ENCODE peak calls at places on chromosome 20, in four cellular contexts. One of them, this sample, is unnamed.

GRCh38 chr20:32984196-32984595 is 20.0 kb downstream of the SUN5 start:
- DNase-seq in HCT116: no peak
- DNase-seq in mammary epithelial cell: no peak
- DNase-seq in RWPE1: no peak
- DNase-seq in this sample: no peak

GRCh38 chr20:5001174-5002076 is at the start of gene SLC23A2:
- DNase-seq in RWPE1: peak
- DNase-seq in HCT116: no peak
- DNase-seq in mammary epithelial cell: no peak
- DNase-seq in this sample: peak

GRCh38 chr20:41316602-41317535 is 662 bp downstream of the ZHX3 start:
- DNase-seq in HCT116: no peak
- DNase-seq in mammary epithelial cell: peak
- DNase-seq in RWPE1: peak
- DNase-seq in this sample: peak

GRCh38 chr20:13141541-13141940 is 79.5 kb upstream of the ISM1 start:
- DNase-seq in RWPE1: no peak
- DNase-seq in mammary epithelial cell: no peak
- DNase-seq in HCT116: no peak
- DNase-seq in this sample: no peak

GRCh38 chr20:420169-420620 is 12.1 kb downstream of the RBCK1 start:
- DNase-seq in mammary epithelial cell: no peak
- DNase-seq in RWPE1: no peak
- DNase-seq in HCT116: no peak
- DNase-seq in this sample: no peak

GRCh38 chr20:12987261-12987660 is 21.5 kb upstream of the SPTLC3 start:
- DNase-seq in mammary epithelial cell: no peak
- DNase-seq in RWPE1: no peak
- DNase-seq in HCT116: no peak
- DNase-seq in this sample: no peak

GRCh38 chr20:3164763-3165410 is 5.2 kb upstream of the FASTKD5 start:
- DNase-seq in HCT116: no peak
- DNase-seq in mammary epithelial cell: no peak
- DNase-seq in RWPE1: no peak
- DNase-seq in this sample: no peak

GRCh38 chr20:45433316-45433715 is 17.4 kb downstream of the PIGT start:
- DNase-seq in mammary epithelial cell: peak
- DNase-seq in HCT116: no peak
- DNase-seq in RWPE1: no peak
- DNase-seq in this sample: no peak

GRCh38 chr20:50309764-50310672 is 119.4 kb downstream of the CEBPB start:
- DNase-seq in RWPE1: no peak
- DNase-seq in HCT116: no peak
- DNase-seq in mammary epithelial cell: no peak
- DNase-seq in this sample: no peak

GRCh38 chr20:17721802-17722486 is 22.2 kb downstream of the BANF2 start:
- DNase-seq in HCT116: peak
- DNase-seq in mammary epithelial cell: no peak
- DNase-seq in RWPE1: no peak
- DNase-seq in this sample: no peak

GRCh38 chr20:11912013-11912663 is 5.6 kb upstream of the BTBD3 start:
- DNase-seq in RWPE1: no peak
- DNase-seq in HCT116: no peak
- DNase-seq in mammary epithelial cell: no peak
- DNase-seq in this sample: no peak

GRCh38 chr20:9348746-9349145 is 165.6 kb upstream of the LAMP5 start:
- DNase-seq in HCT116: no peak
- DNase-seq in mammary epithelial cell: no peak
- DNase-seq in RWPE1: no peak
- DNase-seq in this sample: no peak

GRCh38 chr20:327041-327945 is 1.9 kb downstream of the SOX12 start:
- DNase-seq in RWPE1: peak
- DNase-seq in HCT116: peak
- DNase-seq in mammary epithelial cell: peak
- DNase-seq in this sample: peak

GRCh38 chr20:51610111-51610510 is 67.6 kb upstream of the NFATC2 start:
- DNase-seq in mammary epithelial cell: no peak
- DNase-seq in RWPE1: no peak
- DNase-seq in HCT116: no peak
- DNase-seq in this sample: no peak

GRCh38 chr20:684676-685319 is 9.2 kb upstream of the SCRT2 start:
- DNase-seq in RWPE1: no peak
- DNase-seq in HCT116: no peak
- DNase-seq in mammary epithelial cell: no peak
- DNase-seq in this sample: no peak

GRCh38 chr20:19583532-19584175 is 174.4 kb upstream of the RIN2 start:
- DNase-seq in HCT116: peak
- DNase-seq in RWPE1: peak
- DNase-seq in mammary epithelial cell: peak
- DNase-seq in this sample: peak

GRCh38 chr20:51917886-51918545 is 115.7 kb upstream of the SALL4 start:
- DNase-seq in mammary epithelial cell: no peak
- DNase-seq in RWPE1: no peak
- DNase-seq in HCT116: no peak
- DNase-seq in this sample: no peak

GRCh38 chr20:46099491-46100287 is 9.9 kb upstream of the NCOA5 start:
- DNase-seq in mammary epithelial cell: peak
- DNase-seq in RWPE1: no peak
- DNase-seq in HCT116: no peak
- DNase-seq in this sample: no peak

GRCh38 chr20:41041693-41042092 is 13.1 kb downstream of the TOP1 start:
- DNase-seq in RWPE1: no peak
- DNase-seq in mammary epithelial cell: no peak
- DNase-seq in HCT116: no peak
- DNase-seq in this sample: no peak

GRCh38 chr20:47198254-47198671 is 158.2 kb downstream of the ZMYND8 start:
- DNase-seq in RWPE1: no peak
- DNase-seq in mammary epithelial cell: peak
- DNase-seq in HCT116: no peak
- DNase-seq in this sample: no peak
- TF ChIP-seq CTCF in RWPE1: no peak
- TF ChIP-seq CTCF in mammary epithelial cell: no peak
- TF ChIP-seq CTCF in HCT116: no peak
- TF ChIP-seq CTCF in this sample: no peak

DNA sequence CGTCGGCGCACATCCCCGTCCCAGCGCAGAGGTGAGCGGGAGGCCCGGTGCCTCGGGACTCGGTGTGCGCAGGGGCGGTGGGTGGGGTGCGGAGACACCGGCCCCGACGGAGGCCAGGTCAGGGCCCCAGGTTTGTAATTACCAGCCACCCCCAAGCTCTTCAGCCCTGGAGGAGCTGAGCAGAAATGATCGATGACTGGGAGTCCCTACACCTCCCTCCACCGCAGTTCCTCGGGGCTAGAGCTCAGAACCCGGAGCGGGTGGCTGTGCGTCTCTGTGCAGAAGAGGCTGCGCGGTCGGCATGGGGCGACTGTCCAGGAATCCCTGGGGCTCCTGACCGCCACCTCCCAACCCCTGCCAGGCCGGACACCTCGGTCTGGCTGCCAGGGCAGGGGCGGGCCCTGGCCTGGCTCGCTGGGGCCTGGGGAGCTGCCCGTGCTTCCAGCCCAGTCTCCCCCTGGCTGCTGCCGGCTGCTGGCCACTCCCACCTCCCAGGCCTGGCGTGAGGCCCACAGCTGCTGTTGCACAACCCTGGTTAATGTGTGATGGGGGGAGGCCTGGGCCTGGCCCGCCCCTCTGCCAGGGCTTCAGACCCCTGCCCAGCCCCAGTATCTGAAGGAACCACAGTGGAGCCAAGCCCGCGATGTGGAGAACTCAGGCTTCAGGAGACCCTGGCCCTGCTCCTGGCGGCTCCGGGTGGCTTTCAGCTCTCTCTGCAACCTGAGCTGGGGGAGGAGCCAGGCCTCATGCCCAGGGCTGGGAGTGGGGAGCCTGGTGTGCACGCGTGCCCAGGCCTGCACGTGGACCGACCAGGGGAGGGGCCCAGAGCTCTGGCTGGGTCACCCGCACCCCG is 1.2 kb downstream of the SLC2A4RG start:
- DNase-seq in HCT116: peak
- DNase-seq in RWPE1: peak
- DNase-seq in mammary epithelial cell: peak
- DNase-seq in this sample: peak
- TF ChIP-seq CTCF in HCT116: no peak
- TF ChIP-seq CTCF in RWPE1: no peak
- TF ChIP-seq CTCF in mammary epithelial cell: peak
- TF ChIP-seq CTCF in this sample: peak

DNA sequence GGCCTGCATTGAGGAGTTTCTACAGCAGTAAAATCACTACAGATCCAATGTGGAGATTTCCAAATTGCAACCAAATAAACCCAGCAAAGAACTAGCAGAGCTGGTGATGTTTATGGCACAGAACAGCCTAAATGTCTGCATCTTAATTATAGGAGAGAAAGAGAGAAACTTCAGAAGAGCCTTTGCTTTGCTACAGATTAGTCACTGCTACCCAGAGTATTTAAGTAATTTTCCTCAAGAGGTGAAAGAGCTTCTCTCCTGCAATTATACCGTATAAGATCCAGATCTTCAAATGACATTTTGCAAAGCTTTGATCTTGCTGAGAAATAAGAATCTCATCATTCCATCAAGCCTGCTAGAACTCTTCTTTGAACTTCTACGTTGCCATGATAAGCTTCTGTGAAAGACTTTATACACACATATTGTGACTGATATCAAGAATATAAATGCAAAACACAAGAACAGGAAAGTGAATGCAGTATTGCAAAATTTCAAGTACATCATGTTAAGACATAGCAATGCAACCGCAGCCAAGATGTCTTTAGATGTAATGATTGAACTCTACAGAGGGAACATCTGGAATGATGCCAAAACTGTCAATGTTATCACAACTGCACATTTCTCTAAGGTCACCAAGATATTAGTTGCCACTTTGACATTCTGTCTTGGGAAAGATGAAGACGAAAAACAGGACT is 48.0 kb downstream of the MKKS start:
- DNase-seq in RWPE1: no peak
- DNase-seq in mammary epithelial cell: no peak
- DNase-seq in HCT116: no peak
- DNase-seq in this sample: no peak
- TF ChIP-seq CTCF in RWPE1: no peak
- TF ChIP-seq CTCF in mammary epithelial cell: no peak
- TF ChIP-seq CTCF in HCT116: no peak
- TF ChIP-seq CTCF in this sample: no peak

DNA sequence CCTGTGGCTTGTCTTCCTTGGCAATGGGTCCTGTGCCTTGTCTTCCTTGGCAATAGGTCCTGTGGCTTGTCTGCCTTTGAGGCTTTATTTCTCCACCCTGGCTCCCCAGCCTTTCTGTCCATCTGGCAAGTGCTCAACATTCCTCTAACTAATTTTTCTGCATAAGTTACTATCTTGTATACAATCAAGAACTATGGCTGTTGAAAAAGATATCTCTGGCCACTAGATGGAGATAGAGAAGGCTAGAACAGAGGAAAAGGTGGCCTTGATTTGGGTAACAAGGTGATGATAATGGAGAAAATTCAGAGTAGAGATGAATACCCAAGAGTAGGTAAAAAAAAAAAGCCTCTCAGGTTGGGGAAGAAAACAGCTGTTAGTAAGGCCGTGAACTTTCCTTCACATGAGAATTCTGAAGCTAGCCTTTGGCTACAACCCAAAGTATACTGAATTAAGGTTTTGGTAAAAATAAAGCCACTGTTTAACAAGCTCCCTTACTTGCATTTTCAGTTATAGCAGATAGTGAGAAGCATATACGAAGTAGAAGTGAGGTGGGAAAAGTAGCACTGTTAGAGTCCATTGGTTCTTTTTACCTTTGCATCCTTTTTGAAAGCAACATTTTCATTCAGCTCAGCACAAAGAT is 505.0 kb downstream of the DOK5 start:
- DNase-seq in mammary epithelial cell: peak
- DNase-seq in HCT116: no peak
- DNase-seq in RWPE1: peak
- DNase-seq in this sample: no peak
- TF ChIP-seq CTCF in mammary epithelial cell: peak
- TF ChIP-seq CTCF in HCT116: no peak
- TF ChIP-seq CTCF in RWPE1: peak
- TF ChIP-seq CTCF in this sample: peak

GRCh38 chr20:34110025-34111013 is 1.7 kb downstream of the EIF2S2 start:
- DNase-seq in mammary epithelial cell: no peak
- DNase-seq in HCT116: no peak
- DNase-seq in RWPE1: no peak
- DNase-seq in this sample: no peak
- TF ChIP-seq CTCF in mammary epithelial cell: no peak
- TF ChIP-seq CTCF in HCT116: no peak
- TF ChIP-seq CTCF in RWPE1: no peak
- TF ChIP-seq CTCF in this sample: no peak

DNA sequence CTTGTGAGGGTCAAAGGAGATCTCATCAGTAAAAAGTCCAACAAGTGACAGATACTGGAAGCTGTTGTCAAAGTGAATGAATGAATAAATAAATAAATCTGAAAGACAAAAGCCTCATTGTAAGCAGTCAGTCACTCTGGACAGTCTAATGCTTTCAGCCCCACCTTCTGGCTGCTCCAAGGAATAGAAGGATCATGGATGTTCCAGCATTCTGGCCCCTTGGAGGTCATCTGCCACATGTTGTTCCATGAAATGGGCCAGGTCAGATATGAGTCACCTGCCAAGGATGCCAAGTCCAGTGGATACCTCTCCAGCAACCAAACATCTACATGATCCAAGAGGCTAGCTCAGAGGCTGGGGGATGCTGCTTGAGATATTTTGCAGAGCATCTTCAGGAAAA is 185.6 kb downstream of the BMP7 start:
- DNase-seq in HCT116: no peak
- DNase-seq in RWPE1: no peak
- DNase-seq in mammary epithelial cell: peak
- DNase-seq in this sample: no peak
- TF ChIP-seq CTCF in HCT116: peak
- TF ChIP-seq CTCF in RWPE1: peak
- TF ChIP-seq CTCF in mammary epithelial cell: peak
- TF ChIP-seq CTCF in this sample: peak

GRCh38 chr20:47311967-47312681 is 44.4 kb downstream of the ZMYND8 start:
- DNase-seq in mammary epithelial cell: no peak
- DNase-seq in HCT116: no peak
- DNase-seq in RWPE1: no peak
- DNase-seq in this sample: no peak
- TF ChIP-seq CTCF in mammary epithelial cell: no peak
- TF ChIP-seq CTCF in HCT116: no peak
- TF ChIP-seq CTCF in RWPE1: no peak
- TF ChIP-seq CTCF in this sample: no peak

GRCh38 chr20:6169251-6169650 is 46.4 kb upstream of the FERMT1 start:
- DNase-seq in RWPE1: peak
- DNase-seq in mammary epithelial cell: peak
- DNase-seq in HCT116: no peak
- DNase-seq in this sample: no peak
- TF ChIP-seq CTCF in RWPE1: no peak
- TF ChIP-seq CTCF in mammary epithelial cell: peak
- TF ChIP-seq CTCF in HCT116: no peak
- TF ChIP-seq CTCF in this sample: no peak

GRCh38 chr20:59086923-59087322 is 44.3 kb upstream of the PRELID3B start:
- DNase-seq in RWPE1: no peak
- DNase-seq in HCT116: no peak
- DNase-seq in mammary epithelial cell: no peak
- DNase-seq in this sample: no peak
- TF ChIP-seq CTCF in RWPE1: no peak
- TF ChIP-seq CTCF in HCT116: no peak
- TF ChIP-seq CTCF in mammary epithelial cell: no peak
- TF ChIP-seq CTCF in this sample: no peak